ENCODE peak calls at places on chromosomes 7 and 10, in six cellular contexts. One of them, this sample, is unnamed.

GRCh38 chr7:14233026-14233897 is 243.8 kb upstream of the ETV1 start:
- DNase-seq in stimulated activated CD8-positive, alpha-beta memory T cell treated with anti-CD3 and anti-CD28 coated beads, Interleukin-12 subunit alpha, Interleukin-12 subunit beta, amount 100 ng/mL, for 1 hour: no peak
- DNase-seq in GM19239: no peak
- DNase-seq in T-helper 2 cell: no peak
- DNase-seq in progenitor cell of endocrine pancreas: no peak
- DNase-seq in germinal center: no peak
- DNase-seq in this sample: no peak

GRCh38 chr7:134315679-134316538 is 821 bp downstream of the SLC35B4 start:
- DNase-seq in stimulated activated CD8-positive, alpha-beta memory T cell treated with anti-CD3 and anti-CD28 coated beads, Interleukin-12 subunit alpha, Interleukin-12 subunit beta, amount 100 ng/mL, for 1 hour: peak
- DNase-seq in GM19239: no peak
- DNase-seq in T-helper 2 cell: peak
- DNase-seq in progenitor cell of endocrine pancreas: no peak
- DNase-seq in germinal center: no peak
- DNase-seq in this sample: peak

GRCh38 chr10:49089789-49090595 is 25.3 kb downstream of the VSTM4 start:
- DNase-seq in stimulated activated CD8-positive, alpha-beta memory T cell treated with anti-CD3 and anti-CD28 coated beads, Interleukin-12 subunit alpha, Interleukin-12 subunit beta, amount 100 ng/mL, for 1 hour: no peak
- DNase-seq in GM19239: no peak
- DNase-seq in T-helper 2 cell: no peak
- DNase-seq in progenitor cell of endocrine pancreas: no peak
- DNase-seq in germinal center: no peak
- DNase-seq in this sample: no peak

GRCh38 chr7:45054442-45054841 is 34.3 kb downstream of the NACAD start:
- DNase-seq in stimulated activated CD8-positive, alpha-beta memory T cell treated with anti-CD3 and anti-CD28 coated beads, Interleukin-12 subunit alpha, Interleukin-12 subunit beta, amount 100 ng/mL, for 1 hour: no peak
- DNase-seq in GM19239: no peak
- DNase-seq in T-helper 2 cell: no peak
- DNase-seq in progenitor cell of endocrine pancreas: no peak
- DNase-seq in germinal center: no peak
- DNase-seq in this sample: no peak

GRCh38 chr7:24825315-24825917 is 68.2 kb upstream of the GSDME start:
- DNase-seq in stimulated activated CD8-positive, alpha-beta memory T cell treated with anti-CD3 and anti-CD28 coated beads, Interleukin-12 subunit alpha, Interleukin-12 subunit beta, amount 100 ng/mL, for 1 hour: no peak
- DNase-seq in GM19239: no peak
- DNase-seq in T-helper 2 cell: no peak
- DNase-seq in progenitor cell of endocrine pancreas: no peak
- DNase-seq in germinal center: no peak
- DNase-seq in this sample: no peak

GRCh38 chr10:28875535-28876208 is 198.4 kb downstream of the BAMBI start:
- DNase-seq in stimulated activated CD8-positive, alpha-beta memory T cell treated with anti-CD3 and anti-CD28 coated beads, Interleukin-12 subunit alpha, Interleukin-12 subunit beta, amount 100 ng/mL, for 1 hour: no peak
- DNase-seq in GM19239: no peak
- DNase-seq in T-helper 2 cell: no peak
- DNase-seq in progenitor cell of endocrine pancreas: no peak
- DNase-seq in germinal center: no peak
- DNase-seq in this sample: no peak

GRCh38 chr7:124412531-124412930 is 353.1 kb downstream of the GPR37 start:
- DNase-seq in stimulated activated CD8-positive, alpha-beta memory T cell treated with anti-CD3 and anti-CD28 coated beads, Interleukin-12 subunit alpha, Interleukin-12 subunit beta, amount 100 ng/mL, for 1 hour: no peak
- DNase-seq in GM19239: no peak
- DNase-seq in T-helper 2 cell: no peak
- DNase-seq in progenitor cell of endocrine pancreas: no peak
- DNase-seq in germinal center: no peak
- DNase-seq in this sample: no peak

GRCh38 chr7:48139461-48139860 is 31.8 kb upstream of the ABCA13 start:
- DNase-seq in stimulated activated CD8-positive, alpha-beta memory T cell treated with anti-CD3 and anti-CD28 coated beads, Interleukin-12 subunit alpha, Interleukin-12 subunit beta, amount 100 ng/mL, for 1 hour: no peak
- DNase-seq in GM19239: no peak
- DNase-seq in T-helper 2 cell: no peak
- DNase-seq in progenitor cell of endocrine pancreas: no peak
- DNase-seq in germinal center: no peak
- DNase-seq in this sample: no peak

GRCh38 chr7:7416031-7416968 is 119.4 kb downstream of the COL28A1 start:
- DNase-seq in stimulated activated CD8-positive, alpha-beta memory T cell treated with anti-CD3 and anti-CD28 coated beads, Interleukin-12 subunit alpha, Interleukin-12 subunit beta, amount 100 ng/mL, for 1 hour: peak
- DNase-seq in GM19239: no peak
- DNase-seq in T-helper 2 cell: peak
- DNase-seq in progenitor cell of endocrine pancreas: no peak
- DNase-seq in germinal center: no peak
- DNase-seq in this sample: no peak

GRCh38 chr7:90709501-90710465 is 113.7 kb downstream of the CDK14 start:
- DNase-seq in stimulated activated CD8-positive, alpha-beta memory T cell treated with anti-CD3 and anti-CD28 coated beads, Interleukin-12 subunit alpha, Interleukin-12 subunit beta, amount 100 ng/mL, for 1 hour: no peak
- DNase-seq in GM19239: no peak
- DNase-seq in T-helper 2 cell: no peak
- DNase-seq in progenitor cell of endocrine pancreas: no peak
- DNase-seq in germinal center: no peak
- DNase-seq in this sample: no peak

GRCh38 chr10:11403116-11403515 is 208.3 kb downstream of the USP6NL start:
- DNase-seq in stimulated activated CD8-positive, alpha-beta memory T cell treated with anti-CD3 and anti-CD28 coated beads, Interleukin-12 subunit alpha, Interleukin-12 subunit beta, amount 100 ng/mL, for 1 hour: peak
- DNase-seq in GM19239: no peak
- DNase-seq in T-helper 2 cell: peak
- DNase-seq in progenitor cell of endocrine pancreas: no peak
- DNase-seq in germinal center: no peak
- DNase-seq in this sample: no peak

GRCh38 chr10:117004627-117005453 is at the start of gene SHTN1:
- DNase-seq in stimulated activated CD8-positive, alpha-beta memory T cell treated with anti-CD3 and anti-CD28 coated beads, Interleukin-12 subunit alpha, Interleukin-12 subunit beta, amount 100 ng/mL, for 1 hour: no peak
- DNase-seq in GM19239: no peak
- DNase-seq in T-helper 2 cell: no peak
- DNase-seq in progenitor cell of endocrine pancreas: peak
- DNase-seq in germinal center: peak
- DNase-seq in this sample: peak

GRCh38 chr7:98105942-98106544 is 619 bp upstream of the LMTK2 start:
- DNase-seq in stimulated activated CD8-positive, alpha-beta memory T cell treated with anti-CD3 and anti-CD28 coated beads, Interleukin-12 subunit alpha, Interleukin-12 subunit beta, amount 100 ng/mL, for 1 hour: no peak
- DNase-seq in GM19239: no peak
- DNase-seq in T-helper 2 cell: no peak
- DNase-seq in progenitor cell of endocrine pancreas: no peak
- DNase-seq in germinal center: no peak
- DNase-seq in this sample: no peak

GRCh38 chr7:43199333-43199732 is 86.9 kb downstream of the HECW1 start:
- DNase-seq in stimulated activated CD8-positive, alpha-beta memory T cell treated with anti-CD3 and anti-CD28 coated beads, Interleukin-12 subunit alpha, Interleukin-12 subunit beta, amount 100 ng/mL, for 1 hour: no peak
- DNase-seq in GM19239: no peak
- DNase-seq in T-helper 2 cell: no peak
- DNase-seq in progenitor cell of endocrine pancreas: no peak
- DNase-seq in germinal center: no peak
- DNase-seq in this sample: no peak

GRCh38 chr7:51351661-51352060 is 35.1 kb upstream of the COBL start:
- DNase-seq in stimulated activated CD8-positive, alpha-beta memory T cell treated with anti-CD3 and anti-CD28 coated beads, Interleukin-12 subunit alpha, Interleukin-12 subunit beta, amount 100 ng/mL, for 1 hour: no peak
- DNase-seq in GM19239: no peak
- DNase-seq in T-helper 2 cell: no peak
- DNase-seq in progenitor cell of endocrine pancreas: no peak
- DNase-seq in germinal center: no peak
- DNase-seq in this sample: no peak

GRCh38 chr10:70666960-70667798 is 5.1 kb upstream of the ADAMTS14 start:
- DNase-seq in stimulated activated CD8-positive, alpha-beta memory T cell treated with anti-CD3 and anti-CD28 coated beads, Interleukin-12 subunit alpha, Interleukin-12 subunit beta, amount 100 ng/mL, for 1 hour: no peak
- DNase-seq in GM19239: no peak
- DNase-seq in T-helper 2 cell: no peak
- DNase-seq in progenitor cell of endocrine pancreas: no peak
- DNase-seq in germinal center: no peak
- DNase-seq in this sample: no peak

GRCh38 chr7:57651006-57651405 is 201.0 kb downstream of the ZNF716 start:
- DNase-seq in stimulated activated CD8-positive, alpha-beta memory T cell treated with anti-CD3 and anti-CD28 coated beads, Interleukin-12 subunit alpha, Interleukin-12 subunit beta, amount 100 ng/mL, for 1 hour: no peak
- DNase-seq in GM19239: no peak
- DNase-seq in T-helper 2 cell: no peak
- DNase-seq in progenitor cell of endocrine pancreas: no peak
- DNase-seq in germinal center: no peak
- DNase-seq in this sample: no peak

GRCh38 chr7:2572101-2572842 is 13.5 kb downstream of the IQCE start:
- DNase-seq in stimulated activated CD8-positive, alpha-beta memory T cell treated with anti-CD3 and anti-CD28 coated beads, Interleukin-12 subunit alpha, Interleukin-12 subunit beta, amount 100 ng/mL, for 1 hour: no peak
- DNase-seq in GM19239: no peak
- DNase-seq in T-helper 2 cell: no peak
- DNase-seq in progenitor cell of endocrine pancreas: no peak
- DNase-seq in germinal center: no peak
- DNase-seq in this sample: no peak

GRCh38 chr10:95537543-95537930 is 23.6 kb downstream of the SORBS1 start:
- DNase-seq in stimulated activated CD8-positive, alpha-beta memory T cell treated with anti-CD3 and anti-CD28 coated beads, Interleukin-12 subunit alpha, Interleukin-12 subunit beta, amount 100 ng/mL, for 1 hour: no peak
- DNase-seq in GM19239: no peak
- DNase-seq in T-helper 2 cell: no peak
- DNase-seq in progenitor cell of endocrine pancreas: no peak
- DNase-seq in germinal center: no peak
- DNase-seq in this sample: no peak

GRCh38 chr10:35225204-35225603 is 98.6 kb downstream of the CREM start:
- DNase-seq in stimulated activated CD8-positive, alpha-beta memory T cell treated with anti-CD3 and anti-CD28 coated beads, Interleukin-12 subunit alpha, Interleukin-12 subunit beta, amount 100 ng/mL, for 1 hour: no peak
- DNase-seq in GM19239: no peak
- DNase-seq in T-helper 2 cell: no peak
- DNase-seq in progenitor cell of endocrine pancreas: no peak
- DNase-seq in germinal center: no peak
- DNase-seq in this sample: no peak

GRCh38 chr7:33425385-33425784 is 296.0 kb downstream of the BBS9 start:
- DNase-seq in stimulated activated CD8-positive, alpha-beta memory T cell treated with anti-CD3 and anti-CD28 coated beads, Interleukin-12 subunit alpha, Interleukin-12 subunit beta, amount 100 ng/mL, for 1 hour: no peak
- DNase-seq in GM19239: no peak
- DNase-seq in T-helper 2 cell: no peak
- DNase-seq in progenitor cell of endocrine pancreas: no peak
- DNase-seq in germinal center: no peak
- DNase-seq in this sample: peak

GRCh38 chr7:47045592-47045991 is 536.3 kb downstream of the TNS3 start:
- DNase-seq in stimulated activated CD8-positive, alpha-beta memory T cell treated with anti-CD3 and anti-CD28 coated beads, Interleukin-12 subunit alpha, Interleukin-12 subunit beta, amount 100 ng/mL, for 1 hour: no peak
- DNase-seq in GM19239: no peak
- DNase-seq in T-helper 2 cell: no peak
- DNase-seq in progenitor cell of endocrine pancreas: no peak
- DNase-seq in germinal center: no peak
- DNase-seq in this sample: no peak

GRCh38 chr7:29843738-29844137 is 37.4 kb downstream of the WIPF3 start:
- DNase-seq in stimulated activated CD8-positive, alpha-beta memory T cell treated with anti-CD3 and anti-CD28 coated beads, Interleukin-12 subunit alpha, Interleukin-12 subunit beta, amount 100 ng/mL, for 1 hour: no peak
- DNase-seq in GM19239: no peak
- DNase-seq in T-helper 2 cell: no peak
- DNase-seq in progenitor cell of endocrine pancreas: no peak
- DNase-seq in germinal center: no peak
- DNase-seq in this sample: no peak

GRCh38 chr10:43681226-43681625 is 32.5 kb upstream of the ZNF32 start:
- DNase-seq in stimulated activated CD8-positive, alpha-beta memory T cell treated with anti-CD3 and anti-CD28 coated beads, Interleukin-12 subunit alpha, Interleukin-12 subunit beta, amount 100 ng/mL, for 1 hour: no peak
- DNase-seq in GM19239: no peak
- DNase-seq in T-helper 2 cell: no peak
- DNase-seq in progenitor cell of endocrine pancreas: no peak
- DNase-seq in germinal center: no peak
- DNase-seq in this sample: no peak

GRCh38 chr10:49408437-49409306 is 12.8 kb upstream of the DRGX start:
- DNase-seq in stimulated activated CD8-positive, alpha-beta memory T cell treated with anti-CD3 and anti-CD28 coated beads, Interleukin-12 subunit alpha, Interleukin-12 subunit beta, amount 100 ng/mL, for 1 hour: no peak
- DNase-seq in GM19239: no peak
- DNase-seq in T-helper 2 cell: no peak
- DNase-seq in progenitor cell of endocrine pancreas: no peak
- DNase-seq in germinal center: peak
- DNase-seq in this sample: peak

This sample was measured in NCI-H524.